ENCODE peak calls at places on chromosomes 6 and 20, in seven cellular contexts. D, U, E, M, L, C and P are unnamed samples.
A peak's percentile ranks its signal among the peaks of the same experiment; 100 is the strongest.

GRCh38 chr6:307874-308273 is 15.6 kb downstream of the DUSP22 start:
- DNase-seq in L (no peak), U (no peak), C (no peak), M (no peak), E (no peak), D (no peak), P (no peak)

GRCh38 chr20:16293590-16293989 is 279.7 kb downstream of the KIF16B start:
- DNase-seq in L (no peak), U (peak; percentile 74), C (peak; percentile 55), E (no peak), M (peak; percentile 14), D (no peak), P (no peak)

GRCh38 chr20:13525225-13525940 is 113.3 kb downstream of the TASP1 start:
- DNase-seq in L (peak; percentile 40), D (no peak), C (peak; percentile 30), M (peak; percentile 95), U (peak; percentile 97), E (no peak), P (no peak)

GRCh38 chr6:154893927-154894326 is 101.2 kb upstream of the TIAM2 start:
- DNase-seq in U (peak; percentile 38), E (no peak), L (no peak), C (no peak), M (peak; percentile 35), D (no peak), P (no peak)

GRCh38 chr20:32466739-32467505 is 108.8 kb downstream of the ASXL1 start:
- DNase-seq in C (no peak), D (no peak), U (no peak), M (peak; percentile 48), L (no peak), E (no peak), P (no peak)

GRCh38 chr20:5621305-5621704 is 128.9 kb upstream of the SHLD1 start:
- DNase-seq in D (no peak), L (no peak), M (no peak), C (no peak), E (no peak), U (no peak), P (no peak)

GRCh38 chr6:41676406-41676805 is 38.1 kb downstream of the MDFI start:
- DNase-seq in M (no peak), D (no peak), E (no peak), U (no peak), C (no peak), L (no peak), P (no peak)

GRCh38 chr6:21997414-21998037 is 299.3 kb downstream of the PRL start:
- DNase-seq in C (no peak), M (peak; percentile 42), E (no peak), L (no peak), U (peak; percentile 59), D (no peak), P (no peak)

GRCh38 chr20:35085477-35086225 is 7.0 kb downstream of the TRPC4AP start:
- DNase-seq in E (no peak), U (no peak), C (no peak), D (no peak), L (no peak), M (no peak), P (no peak)

GRCh38 chr20:56590888-56591287 is 38.2 kb upstream of the TFAP2C start:
- DNase-seq in E (no peak), M (no peak), U (no peak), L (no peak), C (no peak), D (no peak), P (no peak)

GRCh38 chr6:5995705-5996686 is 10.7 kb downstream of the NRN1 start:
- DNase-seq in U (peak; percentile 19), M (no peak), L (peak; percentile 91), D (peak; percentile 94), E (peak; percentile 85), C (peak; percentile 66), P (no peak)

GRCh38 chr6:16742116-16742515 is 19.1 kb downstream of the ATXN1 start:
- DNase-seq in C (no peak), E (no peak), U (no peak), M (no peak), L (no peak), D (no peak), P (no peak)

GRCh38 chr6:3789018-3789895 is 37.7 kb upstream of the PXDC1 start:
- DNase-seq in E (no peak), L (no peak), D (no peak), M (peak; percentile 34), C (peak; percentile 99), U (peak; percentile 77), P (no peak)

GRCh38 chr6:127516676-127517273 is 2.4 kb downstream of the MTCL3 start:
- DNase-seq in M (peak; percentile 73), U (peak; percentile 57), E (peak; percentile 74), D (peak; percentile 74), C (peak; percentile 63), L (peak; percentile 89), P (peak; percentile 62)

GRCh38 chr6:41892921-41893564 is 2.1 kb downstream of the USP49 start:
- DNase-seq in E (no peak), M (no peak), D (no peak), L (no peak), U (no peak), C (peak; percentile 72), P (no peak)

GRCh38 chr20:46264391-46265266 is 43.7 kb downstream of the CDH22 start:
- DNase-seq in D (no peak), E (no peak), M (no peak), U (no peak), L (no peak), C (no peak), P (no peak)

GRCh38 chr20:50224553-50225255 is 34.1 kb downstream of the CEBPB start:
- DNase-seq in U (peak; percentile 97), L (peak; percentile 25), M (peak; percentile 99), D (no peak), C (peak; percentile 85), E (no peak), P (no peak)

GRCh38 chr6:157056275-157056674 is 267.0 kb downstream of the TMEM242 start:
- DNase-seq in L (no peak), U (no peak), C (no peak), E (no peak), M (no peak), D (no peak), P (no peak)

GRCh38 chr6:28531479-28532128 is 5.9 kb downstream of the GPX5 start:
- DNase-seq in D (peak; percentile 65), M (no peak), L (peak; percentile 87), E (no peak), C (peak; percentile 21), U (no peak), P (no peak)

GRCh38 chr6:137699036-137699683 is 167.9 kb upstream of the TNFAIP3 start:
- DNase-seq in M (peak; percentile 33), D (no peak), L (no peak), C (peak; percentile 82), E (no peak), U (peak; percentile 46), P (no peak)

GRCh38 chr6:70669133-70669532 is 1.4 kb downstream of the SMAP1 start:
- DNase-seq in L (no peak), U (peak; percentile 12), M (peak; percentile 6), C (peak; percentile 14), D (no peak), E (no peak), P (no peak)

GRCh38 chr20:60108397-60108796 is 150.2 kb downstream of the CDH26 start:
- DNase-seq in D (no peak), U (peak; percentile 34), M (peak; percentile 1), L (no peak), E (no peak), C (peak; percentile 56), P (no peak)
- H3K4ac ChIP-seq in D (no peak overlapping the region), U (no peak overlapping the region), M (no peak overlapping the region), L (no peak overlapping the region), E (no peak overlapping the region), C (no peak overlapping the region), P (no peak overlapping the region)

GRCh38 chr20:39691151-39691862 is 729.2 kb downstream of the DHX35 start:
- DNase-seq in C (no peak), L (no peak), U (no peak), M (no peak), E (no peak), D (no peak), P (no peak)
- H3K4ac ChIP-seq in C (no peak overlapping the region), L (no peak overlapping the region), U (no peak overlapping the region), M (no peak overlapping the region), E (no peak overlapping the region), D (no peak overlapping the region), P (no peak overlapping the region)

GRCh38 chr6:109521100-109521499 is 38.1 kb upstream of the ZBTB24 start:
- DNase-seq in M (no peak), U (no peak), C (no peak), L (no peak), D (no peak), E (no peak), P (no peak)
- H3K4ac ChIP-seq in M (no peak overlapping the region), U (no peak overlapping the region), C (no peak overlapping the region), L (no peak overlapping the region), D (no peak overlapping the region), E (no peak overlapping the region), P (no peak overlapping the region)

DNA sequence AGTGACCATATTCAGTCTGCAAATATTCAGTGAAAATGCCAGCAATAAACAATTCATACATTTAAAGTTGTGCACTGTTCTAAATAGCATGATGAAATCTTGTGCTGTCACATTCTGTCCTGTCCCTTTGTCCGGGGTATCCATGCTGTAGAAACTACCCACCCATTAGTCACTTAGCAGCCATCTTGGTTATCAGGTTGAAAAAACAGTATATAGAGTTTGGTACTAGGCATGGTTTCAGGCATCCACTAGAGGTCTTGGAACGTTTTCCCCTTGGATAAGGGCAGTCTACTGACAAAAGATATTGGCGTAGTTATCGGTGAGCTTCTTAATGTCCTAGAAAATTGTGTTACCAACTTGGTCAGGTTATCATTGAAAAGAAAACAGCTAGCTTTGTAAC is 12.3 kb upstream of the MAP3K7 start:
- DNase-seq in E (no peak), U (no peak), D (no peak), L (no peak), C (no peak), M (no peak), P (no peak)
- H3K4ac ChIP-seq in E (no peak overlapping the region), U (no peak overlapping the region), D (no peak overlapping the region), L (no peak overlapping the region), C (no peak overlapping the region), M (no peak overlapping the region), P (no peak overlapping the region)

DNA sequence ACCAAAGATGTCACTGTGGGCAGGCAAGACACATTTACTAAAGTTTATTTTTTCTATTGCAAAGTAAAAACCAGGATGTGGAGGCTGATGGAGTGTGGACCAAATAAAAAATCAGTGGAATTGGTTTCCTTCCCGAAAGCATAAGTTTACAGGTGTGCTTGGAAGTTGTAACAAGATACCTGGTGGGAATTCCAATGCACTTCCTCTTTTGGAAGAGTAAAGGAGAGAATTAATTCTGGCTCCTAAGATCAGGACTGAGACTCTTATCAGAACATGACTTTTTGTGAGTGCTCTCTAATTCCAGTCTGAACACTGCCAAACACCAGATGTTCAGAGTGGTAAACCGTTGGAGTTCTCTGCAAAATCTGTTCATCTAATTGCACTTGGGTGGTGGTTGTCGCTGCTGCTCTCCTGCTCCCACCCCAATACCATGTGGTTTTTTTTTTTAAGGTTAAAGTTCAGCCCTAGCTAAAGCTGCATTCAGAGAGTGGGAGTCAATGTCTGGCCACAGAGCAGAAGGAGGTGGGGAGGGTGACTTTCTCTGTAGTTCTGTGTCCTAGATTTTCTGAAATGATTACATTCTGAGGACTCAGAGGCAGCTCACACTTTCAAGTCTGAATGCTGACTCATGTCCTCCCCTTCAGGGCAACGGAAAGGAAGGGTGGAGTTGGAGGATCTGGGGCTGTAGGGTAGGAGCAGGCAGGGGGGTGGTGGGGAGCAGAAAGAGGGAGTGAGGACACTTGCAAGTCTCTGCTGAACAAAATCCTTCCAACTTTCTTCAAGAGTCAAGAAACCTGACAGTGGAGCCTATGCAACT is 275.8 kb upstream of the PRDM1 start:
- DNase-seq in M (peak; percentile 87), U (peak; percentile 91), L (peak; percentile 93), D (no peak), E (no peak), C (peak; percentile 53), P (no peak)
- H3K4ac ChIP-seq in M (peak overlapping the region; percentile 72), U (peak overlapping the region; percentile 90), L (no peak overlapping the region), D (no peak overlapping the region), E (peak overlapping the region; percentile 40), C (no peak overlapping the region), P (no peak overlapping the region)